ENCODE peak calls at places on chromosomes 16 and 17, in ten cellular contexts. T, Q, N, Z, G, Y, F, E, L and S are unnamed samples.

GRCh38 chr16:84460406-84461028 is 43.9 kb downstream of the MEAK7 start:
- DNase-seq in T (no peak), Q (no peak), N (peak), Z (no peak), G (peak), Y (no peak), F (no peak), E (no peak), L (no peak), S (no peak)

GRCh38 chr17:58047751-58048150 is 35.5 kb upstream of the DYNLL2 start:
- DNase-seq in T (no peak), Q (no peak), N (no peak), Z (no peak), G (no peak), Y (no peak), F (no peak), E (no peak), L (no peak), S (no peak)

GRCh38 chr17:32445976-32446375 is 1.7 kb downstream of the PSMD11 start:
- DNase-seq in T (peak), Q (no peak), N (no peak), Z (no peak), G (no peak), Y (no peak), F (no peak), E (no peak), L (peak), S (no peak)

GRCh38 chr17:80546267-80546666 is 1.6 kb downstream of the RPTOR start:
- DNase-seq in T (no peak), Q (no peak), N (no peak), Z (no peak), G (no peak), Y (no peak), F (no peak), E (no peak), L (no peak), S (no peak)

GRCh38 chr17:62870581-62870964 is 62.5 kb upstream of the MARCHF10 start:
- DNase-seq in T (no peak), Q (no peak), N (peak), Z (no peak), G (no peak), Y (no peak), F (no peak), E (no peak), L (no peak), S (no peak)

GRCh38 chr16:54937673-54938350 is 7.1 kb downstream of the IRX5 start:
- DNase-seq in T (no peak), Q (no peak), N (no peak), Z (no peak), G (no peak), Y (no peak), F (no peak), E (no peak), L (no peak), S (no peak)

GRCh38 chr16:66622863-66623262 is 18.4 kb downstream of the CMTM3 start:
- DNase-seq in T (no peak), Q (no peak), N (no peak), Z (no peak), G (no peak), Y (no peak), F (no peak), E (no peak), L (no peak), S (no peak)

GRCh38 chr16:79982356-79982755 is 381.8 kb upstream of the MAF start:
- DNase-seq in T (no peak), Q (no peak), N (no peak), Z (no peak), G (no peak), Y (no peak), F (no peak), E (no peak), L (no peak), S (no peak)

GRCh38 chr17:42797067-42798007 is 1.2 kb downstream of the COA3 start:
- DNase-seq in T (peak), Q (no peak), N (peak), Z (no peak), G (no peak), Y (no peak), F (peak), E (no peak), L (no peak), S (no peak)

GRCh38 chr16:9495824-9496223 is 404.4 kb downstream of the HAPSTR1 start:
- DNase-seq in T (no peak), Q (no peak), N (no peak), Z (no peak), G (no peak), Y (no peak), F (no peak), E (no peak), L (no peak), S (no peak)

GRCh38 chr17:3796110-3796821 is 4.7 kb downstream of the ITGAE start:
- DNase-seq in T (no peak), Q (no peak), N (no peak), Z (no peak), G (no peak), Y (peak), F (no peak), E (peak), L (no peak), S (no peak)

GRCh38 chr16:15484662-15485061 is 50.3 kb downstream of the BMERB1 start:
- DNase-seq in T (no peak), Q (no peak), N (no peak), Z (no peak), G (no peak), Y (no peak), F (no peak), E (no peak), L (no peak), S (no peak)

GRCh38 chr16:67534420-67534819 is 5.8 kb downstream of the RIPOR1 start:
- DNase-seq in T (no peak), Q (no peak), N (no peak), Z (no peak), G (no peak), Y (no peak), F (no peak), E (no peak), L (no peak), S (no peak)

GRCh38 chr16:51147776-51148673 is 3.0 kb downstream of the SALL1 start:
- DNase-seq in T (peak), Q (no peak), N (no peak), Z (no peak), G (no peak), Y (no peak), F (no peak), E (no peak), L (peak), S (no peak)

GRCh38 chr17:67686246-67686645 is 31.5 kb upstream of the NOL11 start:
- DNase-seq in T (no peak), Q (no peak), N (no peak), Z (no peak), G (no peak), Y (no peak), F (no peak), E (no peak), L (no peak), S (no peak)

GRCh38 chr17:19724501-19725420 is 8.4 kb upstream of the SLC47A2 start:
- DNase-seq in T (no peak), Q (peak), N (no peak), Z (no peak), G (peak), Y (peak), F (no peak), E (peak), L (no peak), S (no peak)

GRCh38 chr16:65227041-65227835 is 105.4 kb upstream of the CDH11 start:
- DNase-seq in T (no peak), Q (no peak), N (no peak), Z (no peak), G (no peak), Y (no peak), F (no peak), E (no peak), L (no peak), S (no peak)

GRCh38 chr16:53892155-53892554 is 188.2 kb downstream of the FTO start:
- DNase-seq in T (peak), Q (no peak), N (peak), Z (no peak), G (no peak), Y (peak), F (no peak), E (peak), L (peak), S (peak)

GRCh38 chr17:69500911-69501429 is 86.5 kb downstream of the MAP2K6 start:
- DNase-seq in T (no peak), Q (peak), N (peak), Z (no peak), G (no peak), Y (no peak), F (no peak), E (no peak), L (no peak), S (no peak)

GRCh38 chr17:59845595-59846390 is 47.0 kb downstream of the TUBD1 start:
- DNase-seq in T (peak), Q (peak), N (peak), Z (peak), G (no peak), Y (no peak), F (peak), E (no peak), L (peak), S (no peak)

GRCh38 chr17:46811978-46812583 is 6.4 kb downstream of the WNT3 start:
- DNase-seq in T (no peak), Q (no peak), N (peak), Z (no peak), G (no peak), Y (no peak), F (peak), E (no peak), L (peak), S (no peak)

GRCh38 chr17:7856081-7856791 is 1.1 kb downstream of the NAA38 start:
- DNase-seq in T (no peak), Q (no peak), N (peak), Z (no peak), G (no peak), Y (no peak), F (no peak), E (no peak), L (peak), S (no peak)

GRCh38 chr16:88881090-88881580 is 14.7 kb upstream of the PABPN1L start:
- DNase-seq in T (no peak), Q (no peak), N (peak), Z (no peak), G (no peak), Y (no peak), F (no peak), E (no peak), L (no peak), S (no peak)

GRCh38 chr16:22857296-22857695 is 43.3 kb downstream of the HS3ST2 start:
- DNase-seq in T (no peak), Q (no peak), N (no peak), Z (no peak), G (no peak), Y (no peak), F (no peak), E (no peak), L (no peak), S (no peak)

GRCh38 chr17:16886655-16887322 is 85.1 kb downstream of the TNFRSF13B start:
- DNase-seq in T (no peak), Q (no peak), N (no peak), Z (no peak), G (no peak), Y (no peak), F (no peak), E (no peak), L (no peak), S (no peak)

GRCh38 chr17:66178642-66179041 is 13.3 kb downstream of the CEP112 start:
- DNase-seq in T (no peak), Q (no peak), N (no peak), Z (no peak), G (no peak), Y (no peak), F (no peak), E (no peak), L (no peak), S (no peak)

GRCh38 chr17:31058958-31059357 is 35.8 kb upstream of the NF1 start:
- DNase-seq in T (no peak), Q (no peak), N (no peak), Z (no peak), G (no peak), Y (no peak), F (no peak), E (no peak), L (no peak), S (no peak)

GRCh38 chr17:79515646-79516604 is 94.9 kb downstream of the RBFOX3 start:
- DNase-seq in T (no peak), Q (no peak), N (no peak), Z (no peak), G (no peak), Y (no peak), F (no peak), E (no peak), L (no peak), S (no peak)

GRCh38 chr17:77535892-77536291 is 395.1 kb downstream of the SEC14L1 start:
- DNase-seq in T (no peak), Q (no peak), N (peak), Z (no peak), G (peak), Y (no peak), F (no peak), E (no peak), L (no peak), S (no peak)